ENCODE peak calls at places on chromosome 20, in six cellular contexts. U is dorsolateral prefrontal cortex, V is AG09309, E is transverse colon, M is RWPE2, N is K562. A is an unnamed sample.

GRCh38 chr20:34043025-34043424 is 49.3 kb downstream of the RALY start:
- DNase-seq in M (no peak), N (no peak), U (no peak), V (no peak), E (no peak), A (no peak)

GRCh38 chr20:21433329-21433890 is 36.1 kb upstream of the NKX2-4 start:
- DNase-seq in E (no peak), N (no peak), M (no peak), U (no peak), V (no peak), A (no peak)

GRCh38 chr20:20364016-20364746 is 3.7 kb upstream of the INSM1 start:
- DNase-seq in E (no peak), M (no peak), U (no peak), N (no peak), V (no peak), A (no peak)

GRCh38 chr20:43961541-43962471 is 47.2 kb downstream of the TOX2 start:
- DNase-seq in E (no peak), U (no peak), M (peak), N (no peak), V (no peak), A (no peak)

GRCh38 chr20:6765469-6766058 is 1.9 kb upstream of the BMP2 start:
- DNase-seq in E (no peak), M (no peak), U (no peak), V (peak), N (peak), A (no peak)

GRCh38 chr20:2429061-2429460 is 41.5 kb downstream of the SNRPB start:
- DNase-seq in E (no peak), N (no peak), U (no peak), M (no peak), V (no peak), A (no peak)

GRCh38 chr20:36384022-36384619 is 78.0 kb downstream of the DLGAP4 start:
- DNase-seq in M (no peak), U (no peak), E (no peak), N (peak), V (no peak), A (no peak)

GRCh38 chr20:51906049-51906448 is 103.7 kb upstream of the SALL4 start:
- DNase-seq in V (no peak), N (no peak), U (no peak), E (no peak), M (no peak), A (no peak)

GRCh38 chr20:49712918-49713778 is 530 bp downstream of the B4GALT5 start:
- DNase-seq in M (peak), U (no peak), V (no peak), N (peak), E (peak), A (no peak)

GRCh38 chr20:33814238-33814712 is 3.1 kb downstream of the CHMP4B start:
- DNase-seq in M (no peak), V (no peak), E (peak), U (no peak), N (no peak), A (no peak)

GRCh38 chr20:41342474-41343464 is 2.1 kb downstream of the LPIN3 start:
- DNase-seq in N (no peak), M (no peak), V (no peak), E (peak), U (no peak), A (no peak)

GRCh38 chr20:38214256-38214870 is 46.2 kb downstream of the KIAA1755 start:
- DNase-seq in M (peak), U (no peak), N (no peak), V (no peak), E (no peak), A (peak)

GRCh38 chr20:38216201-38216600 is 44.3 kb downstream of the KIAA1755 start:
- DNase-seq in U (no peak), V (no peak), M (peak), E (no peak), N (no peak), A (peak)

GRCh38 chr20:38213607-38213940 is 47.0 kb downstream of the KIAA1755 start:
- DNase-seq in E (no peak), U (no peak), V (no peak), M (no peak), N (no peak), A (no peak)

GRCh38 chr20:38215789-38216182 is 44.7 kb downstream of the KIAA1755 start:
- DNase-seq in E (no peak), V (no peak), M (no peak), N (no peak), U (no peak), A (no peak)

DNA sequence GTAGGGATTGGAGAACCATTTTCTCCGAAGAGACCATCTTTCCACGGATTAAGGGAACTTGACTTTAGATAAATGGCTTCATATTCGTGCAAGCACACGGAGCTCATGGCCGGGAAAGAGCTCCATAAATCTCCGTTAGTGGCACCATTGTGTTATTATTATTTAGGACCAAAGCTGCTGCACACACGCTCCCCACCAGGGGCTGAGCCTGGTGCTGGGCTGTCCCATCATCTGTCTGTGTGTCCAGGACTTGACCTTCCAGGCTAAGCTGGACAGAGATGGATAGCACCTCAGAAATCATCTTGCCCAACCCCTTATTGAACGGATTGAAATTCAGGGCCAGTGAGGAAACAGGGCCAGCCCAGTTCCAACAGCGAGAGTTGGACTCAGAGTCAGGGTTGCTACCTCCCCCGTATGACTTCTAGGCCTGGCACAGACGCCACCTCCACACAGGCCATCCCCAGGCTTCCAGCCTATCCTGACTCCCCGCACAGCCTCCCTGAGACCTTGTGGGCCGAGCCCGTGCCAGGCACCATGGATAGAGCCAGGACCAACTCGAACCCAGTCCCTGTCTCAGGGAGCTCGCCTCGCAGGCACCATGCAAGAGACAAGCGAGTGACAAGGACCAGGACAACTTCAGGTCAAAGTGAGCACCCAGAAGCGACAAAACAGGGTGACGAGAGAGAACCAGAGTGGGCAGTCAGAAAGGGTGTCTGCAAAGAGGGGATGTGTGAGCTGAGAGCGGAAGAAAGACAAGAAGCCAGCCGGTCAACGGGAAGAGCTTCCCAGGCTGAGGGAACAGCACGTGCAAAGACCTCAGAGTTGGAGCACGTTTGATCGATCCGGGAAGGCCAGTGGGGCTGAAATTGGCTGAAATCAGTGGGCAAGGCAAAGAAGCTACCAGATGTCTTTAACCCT is 45.4 kb downstream of the KIAA1755 start:
- DNase-seq in N (no peak), U (no peak), M (peak), V (no peak), E (no peak), A (peak)
- TF ChIP-seq CTCF in N (peak), U (no peak), M (peak), V (no peak), E (no peak), A (peak)

DNA sequence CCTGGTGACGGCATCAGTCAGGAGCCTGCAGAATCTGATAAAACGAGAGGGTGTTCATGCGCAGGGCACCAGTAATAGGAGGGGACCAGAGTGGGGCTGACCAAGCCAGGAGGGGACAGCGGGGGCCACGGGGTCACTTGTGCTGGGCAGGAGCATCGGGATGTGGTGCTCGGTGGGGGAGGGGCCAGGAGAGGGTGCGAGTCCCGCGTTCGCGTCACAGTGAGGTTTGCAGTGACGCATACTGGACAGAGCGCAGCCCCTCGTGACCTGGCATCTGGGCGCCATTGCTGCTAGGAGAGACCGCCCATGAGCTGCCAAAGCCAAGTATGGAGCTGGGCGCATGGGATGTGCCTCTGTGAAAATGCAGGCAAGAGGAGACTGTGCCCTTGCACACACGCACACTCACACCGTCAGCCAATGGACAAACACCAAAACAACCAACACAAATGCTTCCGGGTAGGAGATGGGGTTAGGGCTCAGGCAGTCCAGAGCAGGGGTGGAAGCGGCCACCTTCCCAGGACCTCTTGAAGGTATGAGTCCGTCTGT is 13.9 kb upstream of the MTG2 start:
- DNase-seq in N (no peak), E (no peak), U (no peak), M (peak), V (no peak), A (peak)
- TF ChIP-seq CTCF in N (no peak), E (no peak), U (no peak), M (no peak), V (no peak), A (no peak)

GRCh38 chr20:45971675-45972499 is at the start of gene ZNF335:
- DNase-seq in N (peak), E (peak), V (peak), M (peak), U (peak), A (peak)
- TF ChIP-seq CTCF in N (no peak), E (peak), V (no peak), M (peak), U (peak), A (peak)

GRCh38 chr20:56631318-56631989 is 2.3 kb downstream of the TFAP2C start:
- DNase-seq in N (no peak), V (no peak), M (peak), E (no peak), U (no peak), A (no peak)

GRCh38 chr20:56629464-56630085 is 469 bp downstream of the TFAP2C start:
- DNase-seq in M (no peak), V (no peak), U (no peak), N (no peak), E (no peak), A (no peak)

GRCh38 chr20:56628873-56629463 is at the start of gene TFAP2C:
- DNase-seq in M (peak), E (peak), V (no peak), N (peak), U (no peak), A (peak)

GRCh38 chr20:56630506-56631317 is 1.6 kb downstream of the TFAP2C start:
- DNase-seq in N (no peak), V (no peak), M (no peak), E (no peak), U (no peak), A (no peak)

DNA sequence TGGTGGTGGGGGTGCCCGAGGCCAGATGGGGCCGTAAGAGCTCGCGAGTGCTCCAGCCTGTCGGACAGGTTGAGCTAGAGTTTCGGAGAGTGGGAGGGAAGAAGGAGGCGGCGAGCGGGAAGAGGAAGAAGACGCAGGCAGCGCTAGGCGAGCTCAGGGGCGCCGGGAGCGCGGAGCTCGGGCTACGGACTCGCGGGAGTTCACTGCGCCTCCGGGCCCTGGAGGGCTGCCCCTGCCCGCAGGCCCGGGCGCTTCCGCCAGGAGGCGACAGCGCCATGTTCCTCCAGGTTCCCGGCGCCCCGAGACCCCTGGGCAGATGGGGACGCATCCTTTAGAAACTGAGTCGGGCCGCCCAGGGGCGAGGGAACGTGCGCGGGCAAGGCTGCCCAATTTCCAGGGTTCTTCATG is 984 bp downstream of the TFAP2C start:
- DNase-seq in M (peak), U (no peak), N (peak), E (peak), V (no peak), A (peak)
- TF ChIP-seq CTCF in M (peak), U (no peak), N (peak), E (peak), V (peak), A (peak)